ENCODE peak calls at places on chromosomes 5 and 9, in six cellular contexts. Y is body of pancreas, P is astrocyte of the spinal cord, C is upper lobe of right lung, T is CD14-positive monocyte, N is A549. V is an unnamed sample.

GRCh38 chr9:93659837-93660177 is 83.4 kb downstream of the PHF2 start:
- DNase-seq in Y (peak; percentile 2), P (no peak), C (peak; percentile 42), T (peak; percentile 31), N (no peak), V (no peak)

GRCh38 chr9:132410642-132411041 is 631 bp downstream of the CFAP77 start:
- DNase-seq in Y (no peak), P (no peak), C (no peak), T (no peak), N (no peak), V (no peak)

GRCh38 chr5:1008451-1009358 is at the start of gene NKD2:
- DNase-seq in Y (peak; percentile 32), P (no peak), C (peak; percentile 70), T (peak; percentile 33), N (peak; percentile 29), V (peak; percentile 94)

GRCh38 chr5:107486489-107486888 is 184.2 kb downstream of the EFNA5 start:
- DNase-seq in Y (no peak), P (peak; percentile 39), C (no peak), T (peak; percentile 59), N (no peak), V (no peak)

GRCh38 chr5:68891718-68892117 is 202.1 kb upstream of the SLC30A5 start:
- DNase-seq in Y (no peak), P (no peak), C (no peak), T (no peak), N (no peak), V (no peak)

GRCh38 chr9:130110166-130110565 is 56.5 kb downstream of the GPR107 start:
- DNase-seq in Y (no peak), P (no peak), C (no peak), T (no peak), N (no peak), V (no peak)

GRCh38 chr5:57843016-57843402 is 360.4 kb upstream of the ACTBL2 start:
- DNase-seq in Y (no peak), P (no peak), C (no peak), T (no peak), N (no peak), V (no peak)

GRCh38 chr9:36173861-36174260 is 4.7 kb downstream of the CCIN start:
- DNase-seq in Y (no peak), P (no peak), C (no peak), T (no peak), N (no peak), V (no peak)

GRCh38 chr5:1029945-1030625 is 21.5 kb downstream of the NKD2 start:
- DNase-seq in Y (no peak), P (no peak), C (no peak), T (no peak), N (no peak), V (peak; percentile 6)

GRCh38 chr5:83589786-83590185 is 118.2 kb downstream of the VCAN start:
- DNase-seq in Y (no peak), P (no peak), C (no peak), T (no peak), N (no peak), V (no peak)

GRCh38 chr9:136152931-136153330 is 34.3 kb upstream of the TMEM250 start:
- DNase-seq in Y (no peak), P (no peak), C (no peak), T (no peak), N (no peak), V (no peak)

GRCh38 chr5:138610468-138611294 is 35.5 kb upstream of the HSPA9 start:
- DNase-seq in Y (no peak), P (no peak), C (no peak), T (no peak), N (peak; percentile 20), V (no peak)

GRCh38 chr5:157930710-157931109 is 71.8 kb upstream of the CLINT1 start:
- DNase-seq in Y (peak; percentile 75), P (no peak), C (no peak), T (no peak), N (no peak), V (no peak)

GRCh38 chr5:172453986-172454354 is 355 bp downstream of the SH3PXD2B start:
- DNase-seq in Y (peak; percentile 52), P (peak; percentile 41), C (peak; percentile 74), T (no peak), N (peak; percentile 27), V (no peak)

GRCh38 chr5:179309383-179309670 is 35.9 kb downstream of the ADAMTS2 start:
- DNase-seq in Y (no peak), P (no peak), C (no peak), T (no peak), N (no peak), V (no peak)

GRCh38 chr9:130794923-130795495 is 40.0 kb upstream of the ABL1 start:
- DNase-seq in Y (no peak), P (no peak), C (no peak), T (no peak), N (no peak), V (no peak)

GRCh38 chr5:40041452-40041851 is 616.7 kb upstream of the DAB2 start:
- DNase-seq in Y (no peak), P (peak; percentile 7), C (no peak), T (no peak), N (no peak), V (no peak)

GRCh38 chr5:137415231-137415681 is 83.9 kb downstream of the SPOCK1 start:
- DNase-seq in Y (no peak), P (peak; percentile 89), C (no peak), T (no peak), N (no peak), V (no peak)

GRCh38 chr5:143494162-143494561 is 90.7 kb upstream of the NR3C1 start:
- DNase-seq in Y (no peak), P (peak; percentile 86), C (no peak), T (no peak), N (peak; percentile 49), V (no peak)

GRCh38 chr5:65833780-65834179 is 92.6 kb upstream of the ERBIN start:
- DNase-seq in Y (no peak), P (no peak), C (no peak), T (no peak), N (no peak), V (no peak)
- TF ChIP-seq CTCF in Y (no peak), P (no peak), C (no peak), T (no peak), N (no peak), V (no peak)

DNA sequence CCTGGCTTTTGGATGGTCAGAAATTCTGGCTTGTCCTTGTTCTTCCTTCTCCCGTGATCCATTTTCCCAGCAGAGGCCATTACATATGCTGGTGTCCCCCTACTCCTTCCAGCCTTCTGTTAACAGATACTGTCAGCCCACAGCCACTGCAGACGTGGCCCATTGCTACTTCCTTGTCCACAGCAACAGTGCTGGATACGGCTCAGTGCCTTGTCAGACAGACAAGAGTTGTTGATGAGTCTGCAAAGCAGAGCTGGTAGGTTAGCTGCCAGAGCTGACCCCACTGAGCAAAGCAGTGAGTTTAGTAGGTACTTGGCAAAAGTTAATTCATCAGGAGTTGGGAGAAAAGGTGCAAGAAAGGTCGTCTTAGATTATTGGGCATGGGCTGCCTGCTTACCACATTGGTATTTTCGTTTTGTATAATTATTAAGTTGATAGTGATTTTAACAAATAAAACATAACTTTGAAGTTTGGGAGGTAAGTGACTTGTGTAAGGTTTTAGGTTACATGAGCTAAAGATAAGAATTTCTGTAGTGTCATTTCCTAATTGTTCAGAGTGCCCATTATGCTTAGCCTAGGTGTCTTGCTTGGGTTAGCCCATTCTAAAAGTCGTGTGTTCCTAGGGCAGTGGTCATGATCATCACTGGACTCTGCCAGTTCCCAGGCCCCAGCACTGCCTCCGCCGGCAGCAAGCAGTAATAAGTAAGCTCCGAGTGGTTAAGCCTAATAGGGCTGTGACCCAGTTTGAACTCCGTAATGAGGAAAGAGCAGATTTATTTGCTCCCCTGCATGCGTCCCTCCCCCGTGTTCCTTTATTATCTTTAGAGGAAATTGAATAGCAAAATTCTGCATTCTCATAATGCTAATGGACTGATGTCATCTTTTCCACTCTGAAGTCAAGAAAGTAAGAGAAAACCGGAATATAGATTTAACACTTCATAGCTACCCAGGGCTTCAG is 292.0 kb downstream of the FANCC start:
- DNase-seq in Y (peak; percentile 88), P (peak; percentile 92), C (peak; percentile 73), T (no peak), N (peak; percentile 93), V (peak; percentile 32)
- TF ChIP-seq CTCF in Y (peak; percentile 41), P (peak; percentile 51), C (peak; percentile 50), T (no peak), N (no peak), V (peak; percentile 14)

GRCh38 chr5:14292766-14293165 is 149.6 kb downstream of the TRIO start:
- DNase-seq in Y (no peak), P (no peak), C (no peak), T (no peak), N (no peak), V (no peak)
- TF ChIP-seq CTCF in Y (no peak), P (no peak), C (no peak), T (no peak), N (no peak), V (no peak)

GRCh38 chr5:129906177-129906887 is 2.1 kb downstream of the CHSY3 start:
- DNase-seq in Y (no peak), P (peak; percentile 57), C (peak; percentile 47), T (no peak), N (no peak), V (no peak)
- TF ChIP-seq CTCF in Y (no peak), P (peak; percentile 18), C (no peak), T (no peak), N (no peak), V (peak; percentile 7)

GRCh38 chr5:35813456-35813855 is 43.2 kb upstream of the IL7R start:
- DNase-seq in Y (no peak), P (no peak), C (no peak), T (no peak), N (no peak), V (no peak)

GRCh38 chr5:35819026-35819425 is 37.7 kb upstream of the IL7R start:
- DNase-seq in Y (no peak), P (no peak), C (no peak), T (no peak), N (peak; percentile 20), V (no peak)

GRCh38 chr5:35816881-35817521 is 39.7 kb upstream of the IL7R start:
- DNase-seq in Y (no peak), P (no peak), C (no peak), T (no peak), N (no peak), V (no peak)

GRCh38 chr5:35811108-35811741 is 45.5 kb upstream of the IL7R start:
- DNase-seq in Y (no peak), P (no peak), C (no peak), T (no peak), N (no peak), V (no peak)

DNA sequence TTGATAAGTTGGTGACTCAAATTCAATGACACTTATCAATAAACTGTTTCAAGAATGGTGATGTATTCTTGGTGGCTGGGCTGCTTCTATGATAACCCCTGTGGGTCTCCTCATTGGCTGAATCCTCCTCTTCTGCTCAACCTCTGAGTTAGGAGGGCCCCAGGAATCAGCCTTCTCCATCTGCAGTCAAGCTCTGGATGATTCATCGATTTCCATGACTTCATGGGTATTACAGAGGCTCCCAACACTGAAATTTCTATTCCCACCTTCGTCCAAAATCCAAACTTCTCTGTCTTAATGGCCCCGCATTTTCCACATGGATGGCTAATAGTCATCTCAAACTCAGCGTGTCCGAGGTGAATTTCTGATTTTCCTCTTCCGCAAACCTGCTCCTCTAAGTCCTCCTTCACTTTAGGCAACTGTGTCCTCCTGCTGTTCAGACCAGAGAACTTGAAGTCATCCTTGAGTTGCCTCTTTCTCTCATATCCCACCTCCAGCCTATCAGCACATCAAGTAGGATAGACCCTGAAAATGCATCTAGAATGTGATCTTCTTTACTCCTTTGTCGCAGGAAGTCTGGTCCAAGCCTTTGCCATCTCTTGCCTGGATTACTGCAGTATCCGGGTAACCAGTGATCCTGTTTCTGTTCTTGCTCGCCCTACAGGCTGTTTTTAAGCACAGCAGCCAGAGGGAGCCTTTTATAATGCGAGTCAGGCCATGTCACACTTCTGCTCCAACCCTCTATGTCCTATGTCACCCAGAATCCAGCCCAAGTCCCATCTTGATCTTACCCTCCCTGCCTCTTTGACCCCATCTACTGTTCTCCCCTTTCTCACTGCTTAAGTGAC is 41.4 kb upstream of the IL7R start:
- DNase-seq in Y (no peak), P (peak; percentile 5), C (no peak), T (no peak), N (peak; percentile 27), V (no peak)
- TF ChIP-seq CTCF in Y (no peak), P (peak; percentile 60), C (peak; percentile 50), T (no peak), N (no peak), V (peak; percentile 34)

V was measured in D721Med.